ENCODE peak calls at places on chromosomes 7 and 10, in six cellular contexts. B is GM19239, D is RPMI8226, Y is neuronal stem cell, G is T-helper 2 cell, L is EL. E is an unnamed sample.

GRCh38 chr10:73159038-73159648 is 8.7 kb downstream of the ECD start:
- DNase-seq in G (peak; percentile 23), L (peak; percentile 58), B (no peak), D (peak; percentile 35), Y (peak; percentile 31), E (peak; percentile 65)

GRCh38 chr7:42691030-42691639 is 220.7 kb downstream of the C7orf25 start:
- DNase-seq in Y (peak; percentile 41), G (no peak), L (peak; percentile 46), D (peak; percentile 70), B (no peak), E (peak; percentile 82)

GRCh38 chr10:4214912-4215311 is 429.9 kb upstream of the KLF6 start:
- DNase-seq in Y (no peak), L (no peak), D (no peak), G (no peak), B (no peak), E (no peak)

GRCh38 chr7:77455334-77455733 is 39.2 kb upstream of the GSAP start:
- DNase-seq in Y (no peak), L (peak; percentile 86), D (no peak), B (no peak), G (no peak), E (peak; percentile 98)

GRCh38 chr10:88311264-88311663 is 271.9 kb downstream of the RNLS start:
- DNase-seq in B (no peak), L (no peak), D (no peak), Y (no peak), G (no peak), E (no peak)

GRCh38 chr7:20539201-20539600 is 76.3 kb upstream of the ABCB5 start:
- DNase-seq in Y (no peak), G (no peak), D (peak; percentile 46), B (no peak), L (peak; percentile 15), E (peak; percentile 38)

GRCh38 chr7:137958593-137959431 is 43.1 kb downstream of the CREB3L2 start:
- DNase-seq in Y (no peak), G (no peak), D (peak; percentile 4), L (no peak), B (no peak), E (no peak)

GRCh38 chr7:134742688-134743350 is 36.6 kb upstream of the CALD1 start:
- DNase-seq in D (no peak), B (no peak), G (no peak), L (peak; percentile 61), Y (no peak), E (peak; percentile 93)

GRCh38 chr7:64102656-64103400 is 57.6 kb downstream of the ZNF727 start:
- DNase-seq in D (no peak), G (no peak), B (no peak), Y (no peak), L (no peak), E (no peak)

GRCh38 chr7:103795787-103796186 is 193.7 kb downstream of the RELN start:
- DNase-seq in B (no peak), D (no peak), L (no peak), Y (no peak), G (no peak), E (no peak)

GRCh38 chr7:24836084-24836483 is 78.8 kb upstream of the GSDME start:
- DNase-seq in G (no peak), D (peak; percentile 59), B (no peak), L (no peak), Y (no peak), E (no peak)

GRCh38 chr10:69061305-69062161 is 26.4 kb upstream of the SRGN start:
- DNase-seq in B (no peak), D (peak; percentile 40), Y (no peak), L (peak; percentile 98), G (no peak), E (peak; percentile 100)

GRCh38 chr7:876972-877311 is 588 bp downstream of the GET4 start:
- DNase-seq in D (peak; percentile 65), L (peak; percentile 55), Y (peak; percentile 33), B (no peak), G (no peak), E (no peak)

GRCh38 chr7:139660317-139661042 is 117.3 kb downstream of the HIPK2 start:
- DNase-seq in G (no peak), D (no peak), B (no peak), L (no peak), Y (no peak), E (no peak)

GRCh38 chr10:34254596-34254995 is 560.5 kb downstream of the PARD3 start:
- DNase-seq in G (no peak), D (no peak), L (peak; percentile 50), B (peak; percentile 4), Y (no peak), E (peak; percentile 54)

GRCh38 chr7:129169705-129170319 is 18.6 kb upstream of the SMO start:
- DNase-seq in L (no peak), G (no peak), Y (no peak), D (no peak), B (no peak), E (no peak)

GRCh38 chr7:24701232-24701898 is 55.9 kb downstream of the GSDME start:
- DNase-seq in B (no peak), Y (no peak), L (peak; percentile 95), D (no peak), G (no peak), E (peak; percentile 89)

GRCh38 chr10:97479939-97480338 is 18.3 kb downstream of the MMS19 start:
- DNase-seq in B (no peak), D (no peak), G (no peak), Y (peak; percentile 32), L (no peak), E (no peak)

GRCh38 chr10:104735036-104735435 is 93.9 kb downstream of the SORCS3 start:
- DNase-seq in D (no peak), L (no peak), Y (no peak), G (no peak), B (no peak), E (no peak)

GRCh38 chr7:11193131-11193867 is 219.6 kb downstream of the PHF14 start:
- DNase-seq in Y (no peak), G (no peak), L (peak; percentile 41), D (no peak), B (no peak), E (peak; percentile 43)

GRCh38 chr10:6786579-6787031 is 206.5 kb upstream of the PRKCQ start:
- DNase-seq in G (no peak), L (peak; percentile 71), B (no peak), D (no peak), Y (no peak), E (peak; percentile 46)